ENCODE peak calls at places on chromosomes 13 and 19, in ten cellular contexts. I, B, W, M, E, Z, D, U, H and N are unnamed samples.

GRCh38 chr19:1131718-1132552 is 28.1 kb downstream of the GPX4 start:
- DNase-seq in M (peak; percentile 86), H (peak; percentile 83), D (peak; percentile 79), W (no peak), I (peak; percentile 91), U (peak; percentile 94), Z (peak; percentile 91), E (peak; percentile 94), B (peak; percentile 94), N (peak; percentile 53)

GRCh38 chr13:94993608-94994007 is 281.3 kb upstream of the SOX21 start:
- DNase-seq in W (no peak), D (no peak), U (peak; percentile 81), Z (no peak), I (no peak), E (no peak), M (no peak), H (no peak), B (no peak), N (no peak)

GRCh38 chr19:29404951-29405727 is 120.7 kb upstream of the VSTM2B start:
- DNase-seq in U (no peak), E (no peak), W (no peak), I (no peak), M (peak; percentile 85), B (no peak), D (peak; percentile 94), H (no peak), Z (no peak), N (no peak)

GRCh38 chr19:54434862-54435174 is 14.2 kb upstream of the LENG8 start:
- DNase-seq in U (no peak), H (no peak), W (no peak), D (no peak), M (no peak), Z (no peak), I (no peak), B (no peak), E (no peak), N (no peak)

GRCh38 chr19:15113245-15114152 is 6.3 kb downstream of the SYDE1 start:
- DNase-seq in H (no peak), B (no peak), W (no peak), U (no peak), Z (no peak), E (no peak), I (no peak), D (no peak), M (peak; percentile 68), N (no peak)

GRCh38 chr19:16338470-16339360 is 14.1 kb downstream of the KLF2 start:
- DNase-seq in M (peak; percentile 42), U (peak; percentile 91), Z (no peak), H (no peak), I (peak; percentile 60), E (peak; percentile 49), D (no peak), W (peak; percentile 66), B (peak; percentile 71), N (no peak)

GRCh38 chr19:28981994-28982393 is 231.0 kb downstream of the UQCRFS1 start:
- DNase-seq in Z (no peak), U (no peak), I (no peak), D (no peak), H (no peak), E (no peak), M (no peak), B (no peak), W (no peak), N (no peak)

GRCh38 chr19:27972291-27973040 is 1240.5 kb downstream of the UQCRFS1 start:
- DNase-seq in B (no peak), I (no peak), H (no peak), E (no peak), W (no peak), U (peak; percentile 38), M (peak; percentile 81), D (no peak), Z (no peak), N (no peak)

GRCh38 chr19:43525836-43526771 is 897 bp downstream of the ETHE1 start:
- DNase-seq in M (peak; percentile 13), B (peak; percentile 48), I (no peak), E (no peak), Z (peak; percentile 40), U (no peak), D (peak; percentile 45), H (no peak), W (no peak), N (peak; percentile 9)

GRCh38 chr19:54473071-54473941 is at the start of gene CDC42EP5:
- DNase-seq in Z (peak; percentile 72), D (peak; percentile 32), B (no peak), H (peak; percentile 76), M (no peak), U (peak; percentile 95), E (peak; percentile 84), I (no peak), W (no peak), N (no peak)

GRCh38 chr19:34218818-34219164 is 35.6 kb upstream of the GARRE1 start:
- DNase-seq in W (no peak), M (no peak), B (no peak), I (no peak), H (no peak), U (no peak), D (no peak), E (no peak), Z (no peak), N (no peak)

GRCh38 chr13:61170791-61171330 is 244.8 kb downstream of the PCDH20 start:
- DNase-seq in H (peak; percentile 9), I (no peak), U (no peak), W (no peak), M (no peak), Z (no peak), B (no peak), E (peak; percentile 38), D (no peak), N (no peak)

GRCh38 chr19:55345818-55346724 is 6.4 kb downstream of the KMT5C start:
- DNase-seq in B (no peak), M (no peak), W (no peak), U (peak; percentile 33), I (no peak), Z (peak; percentile 42), D (no peak), E (peak; percentile 69), H (peak; percentile 61), N (no peak)

GRCh38 chr19:38698225-38699026 is 45.8 kb downstream of the CAPN12 start:
- DNase-seq in U (no peak), H (no peak), I (no peak), W (no peak), B (no peak), E (no peak), D (peak; percentile 70), M (no peak), Z (no peak), N (no peak)

GRCh38 chr13:41179593-41180250 is 14.6 kb downstream of the KBTBD7 start:
- DNase-seq in Z (no peak), M (no peak), H (no peak), W (no peak), D (no peak), U (peak; percentile 41), B (no peak), I (no peak), E (no peak), N (no peak)

DNA sequence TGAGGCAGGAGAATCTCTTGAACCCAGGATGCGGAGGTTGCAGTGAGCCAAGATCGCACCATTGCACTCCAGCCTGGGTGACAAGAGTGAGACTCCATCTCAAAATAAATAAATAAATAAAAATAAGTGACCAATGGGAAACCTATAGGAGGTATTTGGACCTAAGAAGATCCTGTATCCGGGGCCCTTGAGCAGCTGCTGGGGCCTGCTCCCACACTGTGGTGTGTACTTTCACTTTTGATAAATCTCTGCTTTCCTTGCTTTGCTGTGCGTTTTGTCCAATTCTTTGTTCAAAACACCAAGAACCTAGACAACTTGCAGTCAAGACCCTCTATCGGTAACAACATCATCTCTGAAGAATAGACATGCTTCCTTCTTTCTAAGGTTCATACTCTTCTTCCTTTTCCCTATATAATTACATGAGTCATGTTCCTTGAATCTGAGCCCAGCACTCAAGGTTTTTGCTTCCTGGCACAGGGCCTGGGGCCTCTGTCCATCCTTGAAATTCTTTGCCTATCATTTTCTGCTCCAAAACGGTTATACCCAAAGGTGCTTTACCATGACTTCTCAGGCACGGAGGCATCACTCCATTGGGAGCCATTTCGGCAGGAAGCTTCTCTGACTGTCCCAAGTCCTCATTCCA is 14.2 kb upstream of the PNMA8C start:
- DNase-seq in H (peak; percentile 15), W (peak; percentile 61), U (peak; percentile 85), D (no peak), I (no peak), E (no peak), B (no peak), M (no peak), Z (no peak), N (no peak)
- H3K27ac ChIP-seq in H (no peak overlapping the region), W (peak overlapping the region; percentile 65), U (no peak overlapping the region), D (no peak overlapping the region), I (peak overlapping the region; percentile 62), E (no peak overlapping the region), B (no peak overlapping the region), M (no peak overlapping the region), Z (no peak overlapping the region), N (no peak overlapping the region)

GRCh38 chr13:29786698-29787097 is 63.7 kb downstream of the UBL3 start:
- DNase-seq in W (no peak), I (no peak), H (no peak), Z (peak; percentile 45), E (no peak), U (no peak), B (no peak), M (no peak), D (no peak), N (no peak)
- H3K27ac ChIP-seq in W (no peak overlapping the region), I (no peak overlapping the region), H (no peak overlapping the region), Z (no peak overlapping the region), E (no peak overlapping the region), U (no peak overlapping the region), B (no peak overlapping the region), M (no peak overlapping the region), D (no peak overlapping the region), N (no peak overlapping the region)

DNA sequence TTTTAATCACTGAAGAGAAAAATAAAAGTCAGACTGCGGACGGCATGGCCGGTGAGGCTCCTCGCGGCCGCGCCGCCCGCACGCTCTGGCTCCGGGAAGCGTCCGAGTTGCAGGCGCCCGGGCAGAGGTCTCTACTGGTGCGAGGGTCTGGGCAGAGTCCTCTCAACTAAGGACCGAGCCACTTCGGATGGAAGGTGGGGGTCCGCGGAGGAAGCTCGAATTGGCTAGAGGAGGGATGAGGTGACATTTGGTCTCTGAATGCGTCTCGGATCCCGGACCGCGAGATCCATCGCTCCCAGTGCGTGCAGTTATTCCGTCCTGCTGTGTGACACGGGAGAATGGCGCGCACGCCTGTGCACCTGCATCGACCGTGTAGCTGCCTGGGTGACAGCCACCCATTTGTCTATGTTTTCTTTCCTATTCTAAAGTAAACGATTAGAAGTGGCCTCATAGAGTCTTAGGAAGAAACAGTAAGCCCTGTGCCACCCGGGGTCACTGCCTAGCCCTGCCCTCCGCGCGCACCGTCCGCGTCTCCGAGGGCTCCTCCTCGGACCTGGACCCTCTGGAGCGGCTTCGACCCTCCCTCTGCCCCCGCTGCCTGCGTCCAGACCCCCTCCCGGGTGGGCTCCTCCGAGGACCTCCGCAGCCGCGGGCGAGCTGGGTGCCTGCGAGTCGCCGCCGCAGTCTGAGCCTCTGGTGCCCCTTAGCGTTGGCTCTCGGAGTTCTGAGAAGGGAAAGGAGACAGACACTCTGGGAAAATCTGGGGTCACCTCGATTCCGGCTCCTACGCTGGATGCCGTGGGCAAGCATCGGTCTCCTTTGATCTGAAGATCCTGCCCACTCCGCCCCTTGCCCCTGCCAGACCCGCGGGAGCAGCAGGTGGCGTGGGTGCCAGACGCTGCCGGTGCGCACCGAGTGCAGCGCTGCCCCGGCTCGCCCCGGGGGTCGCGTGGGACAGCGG is 347.4 kb downstream of the LIG4 start:
- DNase-seq in I (no peak), H (peak; percentile 6), M (peak; percentile 76), W (no peak), D (peak; percentile 83), B (no peak), U (peak; percentile 52), Z (no peak), E (no peak), N (no peak)
- H3K27ac ChIP-seq in I (no peak overlapping the region), H (no peak overlapping the region), M (no peak overlapping the region), W (no peak overlapping the region), D (no peak overlapping the region), B (no peak overlapping the region), U (no peak overlapping the region), Z (peak overlapping the region; percentile 16), E (no peak overlapping the region), N (no peak overlapping the region)

GRCh38 chr13:81197966-81198365 is 857.0 kb upstream of the SPRY2 start:
- DNase-seq in B (no peak), H (no peak), E (no peak), M (no peak), W (no peak), U (no peak), I (no peak), Z (no peak), D (no peak), N (no peak)
- H3K27ac ChIP-seq in B (no peak overlapping the region), H (no peak overlapping the region), E (no peak overlapping the region), M (no peak overlapping the region), W (no peak overlapping the region), U (no peak overlapping the region), I (no peak overlapping the region), Z (no peak overlapping the region), D (no peak overlapping the region), N (no peak overlapping the region)